ENCODE peak calls at places on chromosomes 11 and 22, in four cellular contexts. V is fibroblast of lung; K is H9; D is activated CD8-positive, alpha-beta T cell treated with anti-CD3 and anti-CD28 coated beads for 36 hours. X is an unnamed sample.

GRCh38 chr11:119258180-119258579 is 52.0 kb downstream of the CBL start:
- DNase-seq in V (no peak), K (no peak), D (peak; percentile 28), X (no peak)

GRCh38 chr11:118274184-118274583 is 10.1 kb upstream of the MPZL2 start:
- DNase-seq in V (no peak), K (no peak), D (no peak), X (no peak)

GRCh38 chr11:1219446-1219835 is 3.4 kb upstream of the MUC5B start:
- DNase-seq in V (no peak), K (no peak), D (no peak), X (no peak)

GRCh38 chr22:45651931-45652528 is 19.6 kb upstream of the ATXN10 start:
- DNase-seq in V (no peak), K (no peak), D (no peak), X (no peak)

GRCh38 chr11:135074397-135074998 is 662.5 kb upstream of the B3GAT1 start:
- DNase-seq in V (no peak), K (no peak), D (no peak), X (no peak)

GRCh38 chr11:118312328-118312727 is 7.8 kb downstream of the CD3E start:
- DNase-seq in V (no peak), K (no peak), D (no peak), X (no peak)

GRCh38 chr11:26841818-26842457 is 120.1 kb upstream of the SLC5A12 start:
- DNase-seq in V (peak; percentile 67), K (no peak), D (no peak), X (no peak)

GRCh38 chr11:40166892-40167291 is 1292.6 kb downstream of the LRRC4C start:
- DNase-seq in V (no peak), K (no peak), D (no peak), X (no peak)

GRCh38 chr11:96315476-96315875 is 27.5 kb downstream of the MAML2 start:
- DNase-seq in V (no peak), K (no peak), D (no peak), X (no peak)

GRCh38 chr22:36465232-36466021 is 16.0 kb downstream of the TXN2 start:
- DNase-seq in V (peak; percentile 96), K (no peak), D (no peak), X (no peak)

GRCh38 chr11:61536676-61537270 is 28.2 kb downstream of the LRRC10B start:
- DNase-seq in V (no peak), K (no peak), D (no peak), X (no peak)

GRCh38 chr11:44916797-44917196 is 33.9 kb downstream of the TP53I11 start:
- DNase-seq in V (no peak), K (no peak), D (no peak), X (no peak)

GRCh38 chr11:128610765-128611617 is 23.6 kb upstream of the ETS1 start:
- DNase-seq in V (no peak), K (no peak), D (peak; percentile 75), X (peak; percentile 78)

GRCh38 chr22:24583221-24583971 is 9.5 kb downstream of the LRRC75B start:
- DNase-seq in V (peak; percentile 21), K (no peak), D (no peak), X (no peak)

GRCh38 chr22:23767673-23768548 is at the start of gene CHCHD10:
- DNase-seq in V (peak; percentile 74), K (peak; percentile 86), D (peak; percentile 85), X (peak; percentile 90)

GRCh38 chr11:2526808-2527381 is 82.1 kb downstream of the KCNQ1 start:
- DNase-seq in V (no peak), K (peak; percentile 51), D (peak; percentile 11), X (peak; percentile 81)

GRCh38 chr11:1953489-1954284 is 6.6 kb downstream of the MRPL23 start:
- DNase-seq in V (no peak), K (no peak), D (peak; percentile 30), X (no peak)

GRCh38 chr11:8224711-8225110 is 39.0 kb downstream of the LMO1 start:
- DNase-seq in V (no peak), K (no peak), D (no peak), X (no peak)

GRCh38 chr22:38461057-38461413 is 6.0 kb upstream of the KCNJ4 start:
- DNase-seq in V (no peak), K (no peak), D (no peak), X (no peak)

GRCh38 chr11:86182976-86183584 is 61.5 kb upstream of the EED start:
- DNase-seq in V (no peak), K (no peak), D (peak; percentile 91), X (no peak)

GRCh38 chr11:133545199-133545709 is 13.0 kb upstream of the OPCML start:
- DNase-seq in V (no peak), K (peak; percentile 50), D (no peak), X (peak; percentile 40)

GRCh38 chr11:123616505-123617198 is 37.8 kb downstream of the SCN3B start:
- DNase-seq in V (peak; percentile 78), K (no peak), D (no peak), X (no peak)

GRCh38 chr11:60700689-60701508 is 1.5 kb downstream of the MS4A8 start:
- DNase-seq in V (no peak), K (peak; percentile 62), D (peak; percentile 12), X (peak; percentile 49)

GRCh38 chr22:49734882-49735281 is 92.8 kb downstream of the BRD1 start:
- DNase-seq in V (no peak), K (no peak), D (no peak), X (no peak)

GRCh38 chr11:1109101-1109917 is 34.6 kb downstream of the MUC2 start:
- DNase-seq in V (no peak), K (no peak), D (no peak), X (no peak)

GRCh38 chr11:59088164-59088563 is 2.1 kb downstream of the GLYATL1B start:
- DNase-seq in V (no peak), K (no peak), D (no peak), X (no peak)

GRCh38 chr22:39946571-39947407 is 13.4 kb upstream of the TMA7B start:
- DNase-seq in V (no peak), K (no peak), D (peak; percentile 37), X (no peak)

GRCh38 chr22:19455585-19456370 is 8.3 kb upstream of the C22orf39 start:
- DNase-seq in V (no peak), K (no peak), D (no peak), X (no peak)

GRCh38 chr11:129895126-129896041 is at the start of gene NFRKB:
- DNase-seq in V (peak; percentile 67), K (peak; percentile 95), D (peak; percentile 88), X (peak; percentile 99)

GRCh38 chr22:24806663-24807001 is 621 bp downstream of the SGSM1 start:
- DNase-seq in V (no peak), K (no peak), D (no peak), X (no peak)

GRCh38 chr22:17093081-17093480 is 8.3 kb downstream of the IL17RA start:
- DNase-seq in V (no peak), K (no peak), D (no peak), X (no peak)

GRCh38 chr11:73759520-73760065 is 1.3 kb downstream of the RAB6A start:
- DNase-seq in V (peak; percentile 21), K (no peak), D (peak; percentile 6), X (no peak)

GRCh38 chr11:73762732-73763131 is 1.9 kb upstream of the RAB6A start:
- DNase-seq in V (no peak), K (no peak), D (no peak), X (no peak)

GRCh38 chr11:73760066-73760679 is 701 bp downstream of the RAB6A start:
- DNase-seq in V (peak; percentile 50), K (peak; percentile 35), D (no peak), X (peak; percentile 48)

GRCh38 chr11:73761403-73761945 is 600 bp upstream of the RAB6A start:
- DNase-seq in V (no peak), K (no peak), D (no peak), X (no peak)

DNA sequence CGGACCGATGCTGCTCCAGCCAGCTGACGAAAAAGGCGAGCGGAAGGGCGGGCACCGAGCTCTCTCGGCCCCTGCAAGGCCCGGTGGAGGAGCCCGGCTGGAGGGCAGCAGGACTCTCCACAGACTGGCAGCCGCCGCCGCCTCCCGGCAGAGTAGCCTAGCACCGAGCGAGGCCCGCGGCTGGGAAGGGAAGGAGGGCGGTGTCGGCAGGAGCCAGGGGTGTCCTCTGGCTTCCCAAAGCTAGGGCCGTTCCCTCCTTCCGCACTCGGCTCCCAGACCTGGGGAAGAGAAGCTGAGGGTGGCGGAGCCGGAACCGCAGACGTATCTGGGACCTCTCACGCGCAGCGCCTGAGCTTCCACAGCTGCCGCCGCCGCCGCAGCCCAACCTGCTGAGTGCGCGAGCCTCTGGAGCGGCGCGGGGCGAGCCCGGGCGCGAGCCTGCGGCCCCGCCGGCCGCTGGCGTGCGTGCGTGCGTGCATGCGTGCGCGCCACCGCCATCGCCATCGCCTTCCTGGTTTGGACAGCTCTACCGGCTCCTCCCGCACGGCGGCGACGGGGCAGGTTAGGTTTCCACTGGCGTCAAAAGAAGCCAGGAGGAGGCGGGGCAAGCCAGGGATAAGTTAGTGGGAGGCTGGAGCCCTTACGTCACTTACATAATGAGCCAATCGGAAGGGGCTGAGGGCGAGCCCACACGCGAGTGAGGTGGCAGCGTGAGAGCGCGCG is at the start of gene RAB6A:
- DNase-seq in V (peak; percentile 100), K (peak; percentile 99), D (peak; percentile 100), X (peak; percentile 98)
- TF ChIP-seq CTCF in V (peak; percentile 20), K (peak; percentile 34), D (no peak), X (no peak)

GRCh38 chr11:92216789-92217188 is 7.8 kb upstream of the FAT3 start:
- DNase-seq in V (no peak), K (no peak), D (no peak), X (no peak)

GRCh38 chr11:92206441-92206840 is 18.2 kb upstream of the FAT3 start:
- DNase-seq in V (no peak), K (no peak), D (no peak), X (no peak)

GRCh38 chr11:92212530-92212929 is 12.1 kb upstream of the FAT3 start:
- DNase-seq in V (no peak), K (no peak), D (no peak), X (no peak)

GRCh38 chr11:92211576-92212167 is 12.9 kb upstream of the FAT3 start:
- DNase-seq in V (peak; percentile 39), K (peak; percentile 62), D (no peak), X (no peak)
- TF ChIP-seq CTCF in V (peak; percentile 44), K (peak; percentile 64), D (no peak), X (no peak)

GRCh38 chr11:29518389-29519174 is 498.2 kb downstream of the KCNA4 start:
- DNase-seq in V (no peak), K (peak; percentile 47), D (no peak), X (no peak)
- TF ChIP-seq CTCF in V (no peak), K (peak; percentile 63), D (no peak), X (no peak)

GRCh38 chr11:131584694-131585592 is 214.5 kb downstream of the NTM start:
- DNase-seq in V (peak; percentile 28), K (peak; percentile 87), D (peak; percentile 4), X (peak; percentile 44)
- TF ChIP-seq CTCF in V (peak; percentile 32), K (peak; percentile 89), D (no peak), X (peak; percentile 27)

DNA sequence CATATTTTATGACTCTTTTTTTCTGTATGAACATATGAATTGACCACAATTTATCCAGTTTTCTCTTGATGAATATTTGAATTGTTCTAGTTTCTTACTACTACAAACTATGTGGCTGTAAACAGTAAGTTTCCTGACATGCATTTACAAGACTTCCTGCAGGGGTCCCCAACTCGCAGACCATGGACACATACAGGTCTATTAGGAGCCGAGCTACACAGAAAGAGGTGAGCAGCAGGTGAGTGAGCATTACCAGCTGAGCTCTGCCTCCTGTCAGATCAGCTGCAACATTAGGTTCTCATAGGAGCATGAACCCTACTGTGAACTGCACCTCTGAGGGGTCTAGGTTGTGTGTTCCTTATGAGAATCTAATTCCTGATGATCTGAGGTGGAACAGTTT is 379.4 kb downstream of the DYNC2H1 start:
- DNase-seq in V (no peak), K (no peak), D (no peak), X (no peak)
- TF ChIP-seq CTCF in V (no peak), K (no peak), D (no peak), X (no peak)

X was measured in GM13976.